ENCODE peak calls at places on chromosomes 4 and X, in six cellular contexts. L, K, D, N, X and W are unnamed samples.

GRCh38 chr4:127772769-127773671 is 9.1 kb upstream of the HSPA4L start:
- DNase-seq in L (no peak), K (no peak), D (no peak), N (no peak), X (no peak), W (no peak)

GRCh38 chr4:158458271-158458895 is 63.3 kb upstream of the RXFP1 start:
- DNase-seq in L (no peak), K (no peak), D (no peak), N (no peak), X (no peak), W (no peak)

GRCh38 chr4:140755811-140756291 is 334 bp downstream of the TBC1D9 start:
- DNase-seq in L (peak; percentile 77), K (no peak), D (peak; percentile 40), N (peak; percentile 50), X (peak; percentile 58), W (peak; percentile 92)

GRCh38 chrX:153875391-153876111 is 10.4 kb downstream of the L1CAM start:
- DNase-seq in L (peak; percentile 43), K (peak; percentile 51), D (peak; percentile 11), N (peak; percentile 38), X (no peak), W (peak; percentile 90)

GRCh38 chr4:108224628-108225053 is 55.9 kb upstream of the LEF1 start:
- DNase-seq in L (peak; percentile 19), K (no peak), D (peak; percentile 42), N (no peak), X (no peak), W (no peak)

GRCh38 chr4:17336986-17337385 is 174.9 kb downstream of the QDPR start:
- DNase-seq in L (no peak), K (no peak), D (no peak), N (no peak), X (no peak), W (no peak)

GRCh38 chr4:17286737-17287460 is 225.0 kb downstream of the QDPR start:
- DNase-seq in L (no peak), K (no peak), D (no peak), N (no peak), X (no peak), W (no peak)

GRCh38 chr4:10753856-10754384 is 69.4 kb upstream of the CLNK start:
- DNase-seq in L (no peak), K (no peak), D (no peak), N (no peak), X (no peak), W (no peak)

GRCh38 chrX:39813631-39814246 is 284.0 kb downstream of the BCOR start:
- DNase-seq in L (peak; percentile 74), K (no peak), D (peak; percentile 89), N (peak; percentile 75), X (peak; percentile 87), W (peak; percentile 54)

GRCh38 chr4:10173754-10174749 is 57.5 kb upstream of the WDR1 start:
- DNase-seq in L (no peak), K (no peak), D (no peak), N (no peak), X (peak; percentile 87), W (peak; percentile 50)

GRCh38 chrX:77432998-77433397 is 14.2 kb upstream of the FGF16 start:
- DNase-seq in L (no peak), K (no peak), D (no peak), N (no peak), X (no peak), W (no peak)

GRCh38 chr4:4461850-4462249 is 74.9 kb downstream of the NSG1 start:
- DNase-seq in L (no peak), K (peak; percentile 62), D (no peak), N (peak; percentile 20), X (no peak), W (peak; percentile 23)

GRCh38 chr4:2417196-2417764 is 1.2 kb downstream of the ZFYVE28 start:
- DNase-seq in L (peak; percentile 45), K (no peak), D (no peak), N (no peak), X (no peak), W (no peak)

GRCh38 chrX:103537871-103538387 is 18.6 kb upstream of the RAB40A start:
- DNase-seq in L (no peak), K (no peak), D (no peak), N (no peak), X (no peak), W (no peak)

GRCh38 chrX:15146515-15146914 is 123.4 kb downstream of the ASB9 start:
- DNase-seq in L (peak; percentile 17), K (no peak), D (peak; percentile 5), N (no peak), X (no peak), W (no peak)

GRCh38 chrX:18714910-18715309 is 7.5 kb downstream of the PPEF1 start:
- DNase-seq in L (no peak), K (no peak), D (no peak), N (no peak), X (no peak), W (no peak)

GRCh38 chr4:70651864-70652506 is 14.3 kb downstream of the JCHAIN start:
- DNase-seq in L (peak; percentile 59), K (no peak), D (peak; percentile 66), N (no peak), X (no peak), W (no peak)

GRCh38 chr4:22093126-22093525 is 144.6 kb upstream of the KCNIP4 start:
- DNase-seq in L (no peak), K (no peak), D (no peak), N (no peak), X (no peak), W (no peak)

GRCh38 chrX:23332101-23332887 is 2.4 kb upstream of the PTCHD1 start:
- DNase-seq in L (no peak), K (no peak), D (peak; percentile 0), N (no peak), X (no peak), W (no peak)

GRCh38 chr4:10117424-10118354 is 1.1 kb upstream of the WDR1 start:
- DNase-seq in L (peak; percentile 39), K (no peak), D (peak; percentile 52), N (no peak), X (no peak), W (no peak)

GRCh38 chr4:6189511-6189910 is 10.8 kb downstream of the JAKMIP1 start:
- DNase-seq in L (no peak), K (no peak), D (no peak), N (no peak), X (no peak), W (no peak)

GRCh38 chr4:110231869-110232268 is 33.5 kb upstream of the ELOVL6 start:
- DNase-seq in L (no peak), K (no peak), D (no peak), N (no peak), X (no peak), W (no peak)
- H3K4me1 ChIP-seq in L (no peaks in the 10 kb centered on the region), K (no peaks in the 10 kb centered on the region), D (no peaks in the 10 kb centered on the region), N (no peaks in the 10 kb centered on the region), X (no peaks in the 10 kb centered on the region), W (no peaks in the 10 kb centered on the region)

DNA sequence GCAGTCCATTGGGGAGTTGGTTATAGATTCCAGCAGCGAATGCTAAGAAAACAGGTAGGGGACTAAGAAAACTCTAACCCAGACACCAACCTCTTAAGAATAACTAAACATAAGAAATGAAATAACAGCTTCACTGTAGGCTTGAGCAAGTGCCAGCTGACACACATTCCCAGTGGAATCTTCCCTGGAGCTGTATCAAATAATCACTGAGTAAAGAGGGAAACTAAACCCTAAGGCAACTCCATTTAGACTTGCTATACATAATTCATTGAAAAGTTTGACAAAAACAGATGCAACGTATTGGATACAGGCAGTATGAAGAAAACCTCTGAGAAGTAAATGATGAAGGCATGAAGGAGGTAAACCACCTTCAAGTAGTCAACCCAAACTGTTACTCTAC is 293.5 kb downstream of the OPHN1 start:
- DNase-seq in L (peak; percentile 47), K (no peak), D (no peak), N (no peak), X (no peak), W (no peak)
- H3K4me3 ChIP-seq in L (no peak overlapping the region), K (no peak overlapping the region), D (no peak overlapping the region), N (no peak overlapping the region), X (no peak overlapping the region), W (no peak overlapping the region)

GRCh38 chr4:8401665-8402064 is 38.9 kb downstream of the ACOX3 start:
- DNase-seq in L (no peak), K (no peak), D (no peak), N (no peak), X (no peak), W (no peak)

GRCh38 chr4:8402181-8402597 is 38.3 kb downstream of the ACOX3 start:
- DNase-seq in L (no peak), K (no peak), D (no peak), N (no peak), X (no peak), W (no peak)

GRCh38 chr4:8402640-8403039 is 37.9 kb downstream of the ACOX3 start:
- DNase-seq in L (no peak), K (no peak), D (no peak), N (peak; percentile 41), X (peak; percentile 66), W (no peak)

GRCh38 chr4:8403981-8404380 is 36.5 kb downstream of the ACOX3 start:
- DNase-seq in L (no peak), K (no peak), D (no peak), N (no peak), X (no peak), W (no peak)

GRCh38 chr4:8403173-8403753 is 37.3 kb downstream of the ACOX3 start:
- DNase-seq in L (peak; percentile 91), K (no peak), D (peak; percentile 83), N (peak; percentile 86), X (peak; percentile 90), W (peak; percentile 75)
- H3K27ac ChIP-seq in L (no peak overlapping the region), K (no peak overlapping the region), D (no peak overlapping the region), N (peak overlapping the region; percentile 63), X (peak overlapping the region; percentile 45), W (no peak overlapping the region)

GRCh38 chr4:8033776-8034528 is 94.3 kb upstream of the AFAP1 start:
- DNase-seq in L (no peak), K (no peak), D (no peak), N (no peak), X (no peak), W (no peak)
- H3K4me1 ChIP-seq in L (no peaks in the 10 kb centered on the region), K (peaks cover 10% of the 10 kb centered on the region), D (no peaks in the 10 kb centered on the region), N (peaks cover 9% of the 10 kb centered on the region), X (no peaks in the 10 kb centered on the region), W (peaks cover 2% of the 10 kb centered on the region)

DNA sequence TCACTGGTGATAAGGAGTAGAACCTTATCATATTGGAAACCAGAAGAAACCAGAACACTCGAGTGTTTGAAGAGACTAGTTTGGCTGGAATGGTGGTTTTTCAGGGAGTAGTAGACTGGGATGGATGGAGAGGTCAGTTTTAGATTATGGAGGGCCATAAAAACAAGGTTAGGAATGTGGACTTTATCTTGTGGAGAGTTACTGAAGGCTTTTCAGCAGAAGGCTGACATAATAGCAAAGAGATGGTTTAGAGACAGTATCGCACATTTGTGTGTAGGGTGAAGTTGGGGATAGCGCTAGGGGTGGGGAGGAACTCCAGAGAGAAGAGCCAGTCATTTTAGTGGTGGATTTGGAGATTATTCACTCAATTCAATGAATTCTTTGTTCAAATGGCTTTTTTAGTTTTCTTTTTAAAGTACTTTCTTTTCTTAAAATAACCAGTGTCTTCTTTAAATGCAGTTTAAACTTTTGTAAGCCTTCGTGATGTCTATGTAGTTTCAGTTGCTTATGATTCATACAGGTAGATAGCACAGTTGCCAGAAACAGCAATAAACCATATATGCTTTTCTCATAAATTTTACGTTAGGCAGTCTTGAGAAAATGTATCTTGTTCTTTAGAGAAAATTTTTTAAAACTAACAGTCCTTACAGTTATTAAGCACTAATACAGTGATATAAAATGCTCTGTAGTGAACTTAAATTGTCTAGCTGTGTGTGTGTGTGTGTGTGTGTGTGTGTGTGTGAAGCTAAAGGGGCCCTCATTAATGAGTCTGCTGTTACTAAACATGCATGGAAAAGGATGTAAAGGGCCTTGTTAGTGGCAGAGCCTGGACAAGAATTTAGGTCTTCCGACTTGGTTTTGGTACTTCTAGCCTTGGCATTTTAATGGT is 3.8 kb downstream of the ARHGAP10 start:
- DNase-seq in L (peak; percentile 34), K (no peak), D (no peak), N (no peak), X (no peak), W (no peak)
- H3K4me3 ChIP-seq in L (peak overlapping the region; percentile 96), K (no peak overlapping the region), D (peak overlapping the region; percentile 15), N (peak overlapping the region; percentile 93), X (peak overlapping the region; percentile 92), W (peak overlapping the region; percentile 83)

GRCh38 chr4:43337707-43338106 is 445.2 kb downstream of the GRXCR1 start:
- DNase-seq in L (peak; percentile 76), K (no peak), D (peak; percentile 24), N (no peak), X (no peak), W (no peak)
- H3K27ac ChIP-seq in L (peak overlapping the region; percentile 49), K (no peak overlapping the region), D (peak overlapping the region; percentile 12), N (no peak overlapping the region), X (no peak overlapping the region), W (no peak overlapping the region)